ENCODE peak calls at places on chromosomes 12 and 14, in ten cellular contexts. One of them, this sample, is unnamed.
A peak's percentile ranks its signal among the peaks of the same experiment; 100 is the strongest.

GRCh38 chr12:130830246-130830551 is 8.9 kb downstream of the STX2 start:
- DNase-seq in Panc1: no peak
- DNase-seq in endothelial cell of umbilical vein: no peak
- DNase-seq in stomach: no peak
- DNase-seq in sigmoid colon: no peak
- DNase-seq in transverse colon: no peak
- DNase-seq in HCT116: no peak
- DNase-seq in K562: peak; percentile 67
- DNase-seq in SK-N-MC: no peak
- DNase-seq in prostate gland: no peak
- DNase-seq in this sample: no peak

GRCh38 chr12:111010061-111010460 is 89.7 kb upstream of the MYL2 start:
- DNase-seq in Panc1: no peak
- DNase-seq in endothelial cell of umbilical vein: no peak
- DNase-seq in stomach: no peak
- DNase-seq in sigmoid colon: no peak
- DNase-seq in transverse colon: no peak
- DNase-seq in HCT116: no peak
- DNase-seq in K562: no peak
- DNase-seq in SK-N-MC: no peak
- DNase-seq in prostate gland: no peak
- DNase-seq in this sample: no peak

GRCh38 chr12:52004042-52004648 is 2.6 kb upstream of the TAMALIN start:
- DNase-seq in Panc1: no peak
- DNase-seq in endothelial cell of umbilical vein: peak; percentile 60
- DNase-seq in stomach: peak; percentile 68
- DNase-seq in sigmoid colon: peak; percentile 82
- DNase-seq in transverse colon: peak; percentile 55
- DNase-seq in HCT116: no peak
- DNase-seq in K562: peak; percentile 66
- DNase-seq in SK-N-MC: no peak
- DNase-seq in prostate gland: peak; percentile 61
- DNase-seq in this sample: peak; percentile 61

GRCh38 chr12:132881853-132882252 is 5.6 kb downstream of the CHFR start:
- DNase-seq in Panc1: no peak
- DNase-seq in endothelial cell of umbilical vein: peak; percentile 28
- DNase-seq in stomach: no peak
- DNase-seq in sigmoid colon: no peak
- DNase-seq in transverse colon: no peak
- DNase-seq in HCT116: no peak
- DNase-seq in K562: no peak
- DNase-seq in SK-N-MC: no peak
- DNase-seq in prostate gland: no peak
- DNase-seq in this sample: no peak

GRCh38 chr12:120764766-120765165 is 39.1 kb downstream of the ACADS start:
- DNase-seq in Panc1: no peak
- DNase-seq in endothelial cell of umbilical vein: no peak
- DNase-seq in stomach: no peak
- DNase-seq in sigmoid colon: no peak
- DNase-seq in transverse colon: no peak
- DNase-seq in HCT116: no peak
- DNase-seq in K562: no peak
- DNase-seq in SK-N-MC: no peak
- DNase-seq in prostate gland: no peak
- DNase-seq in this sample: no peak

GRCh38 chr12:22935090-22935489 is 310.1 kb downstream of the ETNK1 start:
- DNase-seq in Panc1: no peak
- DNase-seq in endothelial cell of umbilical vein: no peak
- DNase-seq in stomach: no peak
- DNase-seq in sigmoid colon: no peak
- DNase-seq in transverse colon: no peak
- DNase-seq in HCT116: no peak
- DNase-seq in K562: no peak
- DNase-seq in SK-N-MC: peak; percentile 14
- DNase-seq in prostate gland: no peak
- DNase-seq in this sample: peak; percentile 20

GRCh38 chr14:35877276-35877675 is 51.1 kb downstream of the BRMS1L start:
- DNase-seq in Panc1: no peak
- DNase-seq in endothelial cell of umbilical vein: no peak
- DNase-seq in stomach: no peak
- DNase-seq in sigmoid colon: no peak
- DNase-seq in transverse colon: no peak
- DNase-seq in HCT116: no peak
- DNase-seq in K562: no peak
- DNase-seq in SK-N-MC: no peak
- DNase-seq in prostate gland: no peak
- DNase-seq in this sample: no peak

GRCh38 chr14:77603654-77604270 is 12.7 kb downstream of the SPTLC2 start:
- DNase-seq in Panc1: no peak
- DNase-seq in endothelial cell of umbilical vein: peak; percentile 65
- DNase-seq in stomach: no peak
- DNase-seq in sigmoid colon: no peak
- DNase-seq in transverse colon: peak; percentile 51
- DNase-seq in HCT116: no peak
- DNase-seq in K562: peak; percentile 58
- DNase-seq in SK-N-MC: no peak
- DNase-seq in prostate gland: no peak
- DNase-seq in this sample: peak; percentile 34

GRCh38 chr14:94768521-94769412 is 1.1 kb downstream of the GSC start:
- DNase-seq in Panc1: no peak
- DNase-seq in endothelial cell of umbilical vein: no peak
- DNase-seq in stomach: no peak
- DNase-seq in sigmoid colon: peak; percentile 77
- DNase-seq in transverse colon: no peak
- DNase-seq in HCT116: no peak
- DNase-seq in K562: no peak
- DNase-seq in SK-N-MC: no peak
- DNase-seq in prostate gland: no peak
- DNase-seq in this sample: no peak

GRCh38 chr12:89472508-89472907 is 52.1 kb downstream of the GALNT4 start:
- DNase-seq in Panc1: no peak
- DNase-seq in endothelial cell of umbilical vein: no peak
- DNase-seq in stomach: no peak
- DNase-seq in sigmoid colon: no peak
- DNase-seq in transverse colon: no peak
- DNase-seq in HCT116: no peak
- DNase-seq in K562: no peak
- DNase-seq in SK-N-MC: no peak
- DNase-seq in prostate gland: no peak
- DNase-seq in this sample: no peak

GRCh38 chr14:90760591-90761316 is 55.5 kb downstream of the TTC7B start:
- DNase-seq in Panc1: no peak
- DNase-seq in endothelial cell of umbilical vein: peak; percentile 59
- DNase-seq in stomach: no peak
- DNase-seq in sigmoid colon: no peak
- DNase-seq in transverse colon: no peak
- DNase-seq in HCT116: no peak
- DNase-seq in K562: peak; percentile 40
- DNase-seq in SK-N-MC: no peak
- DNase-seq in prostate gland: peak; percentile 2
- DNase-seq in this sample: no peak

DNA sequence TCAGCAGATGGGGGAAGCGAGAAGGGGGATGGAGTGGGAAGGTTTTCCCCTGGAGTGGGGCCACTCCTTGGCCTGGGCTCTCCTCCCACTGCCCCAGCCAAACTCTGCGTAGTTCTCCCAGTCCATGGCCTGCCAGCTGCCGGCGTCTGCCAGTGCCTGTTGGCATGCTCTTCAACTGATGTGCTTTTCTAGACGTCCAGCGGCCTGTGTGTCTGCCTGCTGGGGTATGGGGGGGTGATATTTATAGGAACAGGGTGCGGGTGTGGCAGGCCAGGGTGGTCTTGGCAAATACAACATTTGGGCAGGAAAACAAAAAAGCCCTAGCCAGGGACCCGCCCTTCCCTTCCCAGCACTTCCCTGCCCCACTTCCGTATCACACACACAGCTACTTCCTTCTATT is 786.3 kb upstream of the NOVA1 start:
- DNase-seq in Panc1: no peak
- DNase-seq in endothelial cell of umbilical vein: no peak
- DNase-seq in stomach: no peak
- DNase-seq in sigmoid colon: no peak
- DNase-seq in transverse colon: no peak
- DNase-seq in HCT116: no peak
- DNase-seq in K562: no peak
- DNase-seq in SK-N-MC: no peak
- DNase-seq in prostate gland: no peak
- DNase-seq in this sample: no peak
- H3K9me3 ChIP-seq in Panc1: no peaks in the 10 kb centered on the region
- H3K9me3 ChIP-seq in endothelial cell of umbilical vein: no peaks in the 10 kb centered on the region
- H3K9me3 ChIP-seq in stomach: no peaks in the 10 kb centered on the region
- H3K9me3 ChIP-seq in sigmoid colon: no peaks in the 10 kb centered on the region
- H3K9me3 ChIP-seq in transverse colon: no peaks in the 10 kb centered on the region
- H3K9me3 ChIP-seq in HCT116: peaks cover 7% of the 10 kb centered on the region
- H3K9me3 ChIP-seq in K562: no peaks in the 10 kb centered on the region
- H3K9me3 ChIP-seq in SK-N-MC: no peaks in the 10 kb centered on the region
- H3K9me3 ChIP-seq in prostate gland: no peaks in the 10 kb centered on the region
- H3K9me3 ChIP-seq in this sample: no peaks in the 10 kb centered on the region

DNA sequence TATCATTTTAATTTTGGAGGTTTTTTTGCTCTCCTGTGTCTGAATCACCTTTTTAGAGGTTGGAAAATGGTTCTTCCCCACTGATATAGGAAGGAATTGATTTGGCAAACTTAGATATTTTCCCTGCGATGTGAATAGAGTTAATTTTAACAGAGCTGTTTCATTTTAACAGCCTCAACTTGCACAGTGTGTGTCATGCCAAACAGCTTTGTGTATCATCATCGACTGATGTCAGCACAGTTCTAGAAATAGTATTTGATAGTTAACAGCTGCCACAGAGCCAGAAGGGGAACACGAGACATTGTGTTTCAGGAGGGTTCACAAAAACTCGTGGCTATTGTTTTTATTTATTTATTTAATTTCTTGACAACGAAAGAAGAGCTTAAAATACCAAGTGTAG is 243.2 kb upstream of the FOXN3 start:
- DNase-seq in Panc1: no peak
- DNase-seq in endothelial cell of umbilical vein: no peak
- DNase-seq in stomach: no peak
- DNase-seq in sigmoid colon: no peak
- DNase-seq in transverse colon: no peak
- DNase-seq in HCT116: no peak
- DNase-seq in K562: no peak
- DNase-seq in SK-N-MC: no peak
- DNase-seq in prostate gland: no peak
- DNase-seq in this sample: no peak
- TF ChIP-seq POLR2AphosphoS5 in Panc1: no peak
- TF ChIP-seq POLR2AphosphoS5 in endothelial cell of umbilical vein: no peak
- TF ChIP-seq POLR2AphosphoS5 in stomach: no peak
- TF ChIP-seq POLR2AphosphoS5 in sigmoid colon: peak; percentile 73
- TF ChIP-seq POLR2AphosphoS5 in transverse colon: peak; percentile 52
- TF ChIP-seq POLR2AphosphoS5 in HCT116: no peak
- TF ChIP-seq POLR2AphosphoS5 in K562: no peak
- TF ChIP-seq POLR2AphosphoS5 in SK-N-MC: no peak
- TF ChIP-seq POLR2AphosphoS5 in prostate gland: no peak
- TF ChIP-seq POLR2AphosphoS5 in this sample: no peak

GRCh38 chr12:4056910-4057845 is 184.0 kb upstream of the PARP11 start:
- DNase-seq in Panc1: no peak
- DNase-seq in endothelial cell of umbilical vein: no peak
- DNase-seq in stomach: no peak
- DNase-seq in sigmoid colon: no peak
- DNase-seq in transverse colon: no peak
- DNase-seq in HCT116: no peak
- DNase-seq in K562: no peak
- DNase-seq in SK-N-MC: no peak
- DNase-seq in prostate gland: no peak
- DNase-seq in this sample: no peak

GRCh38 chr12:4054643-4055042 is 181.4 kb upstream of the PARP11 start:
- DNase-seq in Panc1: no peak
- DNase-seq in endothelial cell of umbilical vein: no peak
- DNase-seq in stomach: no peak
- DNase-seq in sigmoid colon: no peak
- DNase-seq in transverse colon: peak; percentile 14
- DNase-seq in HCT116: no peak
- DNase-seq in K562: no peak
- DNase-seq in SK-N-MC: no peak
- DNase-seq in prostate gland: no peak
- DNase-seq in this sample: no peak

GRCh38 chr12:4064008-4064407 is 190.8 kb upstream of the PARP11 start:
- DNase-seq in Panc1: no peak
- DNase-seq in endothelial cell of umbilical vein: no peak
- DNase-seq in stomach: no peak
- DNase-seq in sigmoid colon: no peak
- DNase-seq in transverse colon: no peak
- DNase-seq in HCT116: no peak
- DNase-seq in K562: no peak
- DNase-seq in SK-N-MC: no peak
- DNase-seq in prostate gland: no peak
- DNase-seq in this sample: no peak

DNA sequence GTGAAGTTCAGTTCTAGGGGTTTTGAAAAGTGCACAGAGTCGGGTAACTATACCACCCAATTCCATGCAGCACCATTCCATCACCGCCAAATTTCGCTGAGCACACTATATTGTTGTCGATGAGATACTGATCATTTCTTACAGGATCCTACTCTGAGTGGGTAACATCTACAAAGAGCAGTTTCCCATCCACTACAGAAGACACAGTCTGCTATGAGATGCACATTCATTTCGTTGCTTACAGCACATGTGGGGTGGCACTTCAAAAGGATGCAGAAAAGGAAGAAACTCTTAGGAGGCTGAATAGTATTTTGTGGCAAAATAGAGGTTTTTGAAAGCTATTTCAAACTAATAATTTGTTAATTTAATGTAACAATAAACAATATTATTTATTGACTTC is 186.7 kb upstream of the PARP11 start:
- DNase-seq in Panc1: no peak
- DNase-seq in endothelial cell of umbilical vein: no peak
- DNase-seq in stomach: no peak
- DNase-seq in sigmoid colon: no peak
- DNase-seq in transverse colon: no peak
- DNase-seq in HCT116: no peak
- DNase-seq in K562: no peak
- DNase-seq in SK-N-MC: no peak
- DNase-seq in prostate gland: no peak
- DNase-seq in this sample: no peak
- H3K9me3 ChIP-seq in Panc1: no peaks in the 10 kb centered on the region
- H3K9me3 ChIP-seq in endothelial cell of umbilical vein: no peaks in the 10 kb centered on the region
- H3K9me3 ChIP-seq in stomach: no peaks in the 10 kb centered on the region
- H3K9me3 ChIP-seq in sigmoid colon: no peaks in the 10 kb centered on the region
- H3K9me3 ChIP-seq in transverse colon: no peaks in the 10 kb centered on the region
- H3K9me3 ChIP-seq in HCT116: no peaks in the 10 kb centered on the region
- H3K9me3 ChIP-seq in K562: no peaks in the 10 kb centered on the region
- H3K9me3 ChIP-seq in SK-N-MC: no peaks in the 10 kb centered on the region
- H3K9me3 ChIP-seq in prostate gland: no peaks in the 10 kb centered on the region
- H3K9me3 ChIP-seq in this sample: no peaks in the 10 kb centered on the region

DNA sequence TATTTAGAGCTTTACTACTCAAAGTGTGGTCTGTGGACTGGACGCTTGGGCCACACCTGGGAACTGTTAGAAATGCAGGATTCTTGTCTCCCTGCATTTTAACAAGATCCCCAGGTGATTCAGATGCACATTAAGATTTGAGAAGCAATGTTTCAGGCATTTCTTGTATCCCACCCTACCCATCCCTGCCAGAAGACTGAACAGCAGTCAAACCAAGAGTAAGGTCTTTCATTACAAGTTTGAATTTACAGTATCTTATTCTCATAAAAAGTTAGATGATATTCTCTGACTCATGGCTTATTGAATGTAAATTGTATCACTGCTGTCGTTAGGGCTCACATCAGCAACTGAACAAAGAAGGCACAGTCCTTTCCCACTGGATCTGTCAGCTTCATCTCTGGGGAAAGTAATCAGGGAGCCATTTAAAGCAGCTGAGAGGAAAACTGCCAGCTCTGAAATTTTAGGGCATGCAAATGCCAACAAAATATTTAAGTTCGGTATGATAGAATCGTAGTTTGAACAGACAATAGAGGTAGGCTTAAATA is 141.1 kb downstream of the AKAP6 start:
- DNase-seq in Panc1: no peak
- DNase-seq in endothelial cell of umbilical vein: no peak
- DNase-seq in stomach: no peak
- DNase-seq in sigmoid colon: no peak
- DNase-seq in transverse colon: no peak
- DNase-seq in HCT116: no peak
- DNase-seq in K562: no peak
- DNase-seq in SK-N-MC: no peak
- DNase-seq in prostate gland: no peak
- DNase-seq in this sample: no peak
- TF ChIP-seq POLR2AphosphoS5 in Panc1: no peak
- TF ChIP-seq POLR2AphosphoS5 in endothelial cell of umbilical vein: no peak
- TF ChIP-seq POLR2AphosphoS5 in stomach: no peak
- TF ChIP-seq POLR2AphosphoS5 in sigmoid colon: no peak
- TF ChIP-seq POLR2AphosphoS5 in transverse colon: no peak
- TF ChIP-seq POLR2AphosphoS5 in HCT116: no peak
- TF ChIP-seq POLR2AphosphoS5 in K562: no peak
- TF ChIP-seq POLR2AphosphoS5 in SK-N-MC: no peak
- TF ChIP-seq POLR2AphosphoS5 in prostate gland: no peak
- TF ChIP-seq POLR2AphosphoS5 in this sample: no peak